ENCODE peak calls at places on chromosome 4, in ten cellular contexts. X is CD4-positive, alpha-beta memory T cell; A is neural progenitor cell; Z is GM23338; V is T-cell; P is SW480; H is GM20000; D is brain microvascular endothelial cell; J is SHP77; M is psoas muscle. I is an unnamed sample.
A peak's percentile ranks its signal among the peaks of the same experiment; 100 is the strongest.

GRCh38 chr4:122577808-122578781 is 42.8 kb downstream of the IL21 start:
- DNase-seq in X (peak; percentile 84), A (peak; percentile 57), Z (peak; percentile 76), V (peak; percentile 80), P (peak; percentile 42), H (peak; percentile 51), D (peak; percentile 47), J (peak; percentile 10), M (no peak), I (no peak)

GRCh38 chr4:100190643-100191600 is 654 bp upstream of the DDIT4L start:
- DNase-seq in X (no peak), A (peak; percentile 59), Z (peak; percentile 49), V (no peak), P (no peak), H (no peak), D (no peak), J (no peak), M (peak; percentile 50), I (no peak)

GRCh38 chr4:85861064-85861767 is 386.3 kb downstream of the ARHGAP24 start:
- DNase-seq in X (no peak), A (no peak), Z (no peak), V (no peak), P (no peak), H (no peak), D (no peak), J (peak; percentile 65), M (no peak), I (no peak)

GRCh38 chr4:138087181-138087714 is 154.9 kb downstream of the SLC7A11 start:
- DNase-seq in X (no peak), A (no peak), Z (no peak), V (no peak), P (no peak), H (no peak), D (no peak), J (no peak), M (no peak), I (no peak)

GRCh38 chr4:81631958-81632439 is 160.3 kb upstream of the RASGEF1B start:
- DNase-seq in X (no peak), A (no peak), Z (no peak), V (no peak), P (peak; percentile 90), H (no peak), D (peak; percentile 83), J (no peak), M (no peak), I (no peak)

GRCh38 chr4:1012031-1012739 is 759 bp downstream of the FGFRL1 start:
- DNase-seq in X (peak; percentile 35), A (peak; percentile 77), Z (peak; percentile 47), V (no peak), P (peak; percentile 75), H (no peak), D (no peak), J (no peak), M (no peak), I (no peak)

GRCh38 chr4:173014836-173015235 is 153.8 kb upstream of the GALNT7 start:
- DNase-seq in X (no peak), A (no peak), Z (peak; percentile 20), V (no peak), P (no peak), H (no peak), D (no peak), J (no peak), M (no peak), I (no peak)

GRCh38 chr4:86048426-86048825 is 311.4 kb downstream of the MAPK10 start:
- DNase-seq in X (no peak), A (no peak), Z (no peak), V (no peak), P (no peak), H (no peak), D (no peak), J (no peak), M (no peak), I (no peak)

GRCh38 chr4:17500574-17500973 is 11.3 kb downstream of the QDPR start:
- DNase-seq in X (no peak), A (no peak), Z (no peak), V (no peak), P (no peak), H (no peak), D (no peak), J (no peak), M (no peak), I (no peak)

GRCh38 chr4:2977116-2978097 is 14.0 kb downstream of the GRK4 start:
- DNase-seq in X (no peak), A (no peak), Z (no peak), V (no peak), P (no peak), H (no peak), D (peak; percentile 63), J (no peak), M (no peak), I (no peak)

GRCh38 chr4:130288576-130288975 is 1192.6 kb downstream of the C4orf33 start:
- DNase-seq in X (no peak), A (peak; percentile 55), Z (no peak), V (no peak), P (no peak), H (no peak), D (no peak), J (no peak), M (no peak), I (no peak)

GRCh38 chr4:35300996-35301774 is 943.1 kb downstream of the ARAP2 start:
- DNase-seq in X (no peak), A (peak; percentile 89), Z (peak; percentile 69), V (no peak), P (no peak), H (no peak), D (no peak), J (no peak), M (no peak), I (no peak)

GRCh38 chr4:70802923-70803605 is 36.6 kb downstream of the GRSF1 start:
- DNase-seq in X (no peak), A (no peak), Z (no peak), V (no peak), P (no peak), H (no peak), D (peak; percentile 5), J (no peak), M (no peak), I (no peak)

GRCh38 chr4:47662975-47663374 is 174.9 kb downstream of the CORIN start:
- DNase-seq in X (no peak), A (peak; percentile 42), Z (peak; percentile 83), V (no peak), P (no peak), H (no peak), D (peak; percentile 17), J (no peak), M (no peak), I (no peak)

GRCh38 chr4:41102360-41103092 is 111.8 kb downstream of the APBB2 start:
- DNase-seq in X (no peak), A (no peak), Z (no peak), V (no peak), P (no peak), H (no peak), D (no peak), J (no peak), M (no peak), I (no peak)

GRCh38 chr4:136650541-136651277 is 881.6 kb downstream of the PCDH18 start:
- DNase-seq in X (no peak), A (no peak), Z (no peak), V (no peak), P (peak; percentile 22), H (no peak), D (peak; percentile 83), J (no peak), M (no peak), I (no peak)

GRCh38 chr4:10456270-10457254 is 664 bp downstream of the ZNF518B start:
- DNase-seq in X (peak; percentile 61), A (peak; percentile 68), Z (peak; percentile 79), V (peak; percentile 25), P (no peak), H (peak; percentile 84), D (peak; percentile 41), J (no peak), M (peak; percentile 70), I (peak; percentile 10)

GRCh38 chr4:33334416-33334815 is 2614.2 kb downstream of the PCDH7 start:
- DNase-seq in X (no peak), A (no peak), Z (no peak), V (no peak), P (no peak), H (no peak), D (no peak), J (no peak), M (no peak), I (no peak)

GRCh38 chr4:5471206-5471605 is 237.2 kb downstream of the EVC2 start:
- DNase-seq in X (no peak), A (no peak), Z (no peak), V (no peak), P (no peak), H (no peak), D (no peak), J (no peak), M (no peak), I (no peak)

GRCh38 chr4:36944227-36944626 is 300.3 kb upstream of the NWD2 start:
- DNase-seq in X (no peak), A (no peak), Z (no peak), V (no peak), P (no peak), H (no peak), D (no peak), J (no peak), M (no peak), I (no peak)

GRCh38 chr4:134787315-134787714 is 585.7 kb upstream of the PABPC4L start:
- DNase-seq in X (no peak), A (no peak), Z (no peak), V (no peak), P (no peak), H (no peak), D (peak; percentile 1), J (no peak), M (no peak), I (no peak)

GRCh38 chr4:13322681-13323101 is 161.4 kb downstream of the RAB28 start:
- DNase-seq in X (no peak), A (no peak), Z (no peak), V (no peak), P (no peak), H (no peak), D (peak; percentile 89), J (no peak), M (no peak), I (no peak)

GRCh38 chr4:74793757-74794340 is 474 bp downstream of the BTC start:
- DNase-seq in X (no peak), A (peak; percentile 63), Z (peak; percentile 91), V (no peak), P (peak; percentile 83), H (no peak), D (no peak), J (peak; percentile 52), M (peak; percentile 60), I (no peak)

GRCh38 chr4:24659241-24659961 is 75.0 kb upstream of the DHX15 start:
- DNase-seq in X (no peak), A (no peak), Z (peak; percentile 82), V (no peak), P (peak; percentile 5), H (no peak), D (no peak), J (no peak), M (no peak), I (no peak)

GRCh38 chr4:86302242-86302641 is 57.6 kb downstream of the MAPK10 start:
- DNase-seq in X (no peak), A (peak; percentile 79), Z (peak; percentile 76), V (no peak), P (no peak), H (no peak), D (no peak), J (peak; percentile 17), M (no peak), I (no peak)

GRCh38 chr4:105198541-105198940 is 51.9 kb downstream of the TET2 start:
- DNase-seq in X (no peak), A (no peak), Z (no peak), V (no peak), P (no peak), H (no peak), D (no peak), J (no peak), M (no peak), I (no peak)

GRCh38 chr4:131426023-131426758 is 1722.9 kb upstream of the PCDH10 start:
- DNase-seq in X (no peak), A (no peak), Z (no peak), V (no peak), P (no peak), H (peak; percentile 15), D (no peak), J (no peak), M (no peak), I (no peak)

GRCh38 chr4:89640620-89641366 is 196.2 kb downstream of the SNCA start:
- DNase-seq in X (no peak), A (peak; percentile 96), Z (peak; percentile 96), V (no peak), P (peak; percentile 63), H (no peak), D (peak; percentile 42), J (peak; percentile 43), M (no peak), I (no peak)